ENCODE peak calls at places on chromosome X, in eight cellular contexts. V, G, M, Y, B, H, F and R are unnamed samples.
A peak's percentile ranks its signal among the peaks of the same experiment; 100 is the strongest.

GRCh38 chrX:14354541-14354940 is 174.8 kb upstream of the GLRA2 start:
- DNase-seq in V (no peak), G (no peak), M (no peak), Y (no peak), B (no peak), H (no peak), F (no peak), R (no peak)

GRCh38 chrX:64206556-64207162 is 1.2 kb upstream of the AMER1 start:
- DNase-seq in V (peak; percentile 23), G (peak; percentile 69), M (no peak), Y (no peak), B (no peak), H (peak; percentile 15), F (peak; percentile 10), R (no peak)

GRCh38 chrX:115023139-115023538 is 5.7 kb upstream of the IL13RA2 start:
- DNase-seq in V (no peak), G (no peak), M (peak; percentile 15), Y (no peak), B (no peak), H (no peak), F (no peak), R (no peak)

GRCh38 chrX:44874481-44875184 is 1.6 kb downstream of the KDM6A start:
- DNase-seq in V (peak; percentile 33), G (no peak), M (no peak), Y (peak; percentile 32), B (peak; percentile 31), H (peak; percentile 20), F (peak; percentile 42), R (no peak)

GRCh38 chrX:118726887-118727685 is at the start of gene IL13RA1:
- DNase-seq in V (peak; percentile 73), G (peak; percentile 90), M (peak; percentile 60), Y (peak; percentile 1), B (peak; percentile 36), H (peak; percentile 77), F (peak; percentile 85), R (peak; percentile 93)

GRCh38 chrX:145729635-145730034 is 88.0 kb upstream of the SLITRK2 start:
- DNase-seq in V (no peak), G (no peak), M (no peak), Y (no peak), B (no peak), H (no peak), F (no peak), R (no peak)

GRCh38 chrX:53421125-53421524 is 1.3 kb downstream of the SMC1A start:
- DNase-seq in V (no peak), G (no peak), M (no peak), Y (no peak), B (no peak), H (no peak), F (no peak), R (no peak)

GRCh38 chrX:95290455-95290854 is 1394.2 kb upstream of the DIAPH2 start:
- DNase-seq in V (no peak), G (no peak), M (no peak), Y (no peak), B (no peak), H (no peak), F (no peak), R (no peak)

GRCh38 chrX:72002886-72003285 is 92.2 kb downstream of the NHSL2 start:
- DNase-seq in V (no peak), G (no peak), M (no peak), Y (no peak), B (no peak), H (no peak), F (no peak), R (no peak)

GRCh38 chrX:46547857-46548256 is 2.6 kb upstream of the ZNF674 start:
- DNase-seq in V (no peak), G (no peak), M (peak; percentile 28), Y (no peak), B (no peak), H (no peak), F (no peak), R (no peak)

GRCh38 chrX:123562342-123563146 is 170.3 kb downstream of the THOC2 start:
- DNase-seq in V (no peak), G (peak; percentile 57), M (no peak), Y (no peak), B (no peak), H (no peak), F (no peak), R (no peak)

GRCh38 chrX:85243155-85243554 is 424 bp downstream of the SATL1 start:
- DNase-seq in V (no peak), G (no peak), M (no peak), Y (no peak), B (no peak), H (no peak), F (no peak), R (no peak)

GRCh38 chrX:150227321-150227860 is 135.7 kb upstream of the MAMLD1 start:
- DNase-seq in V (no peak), G (no peak), M (no peak), Y (no peak), B (no peak), H (no peak), F (no peak), R (no peak)
- H3K27ac ChIP-seq in V (no peak overlapping the region), G (no peak overlapping the region), M (no peak overlapping the region), Y (no peak overlapping the region), B (no peak overlapping the region), H (no peak overlapping the region), F (no peak overlapping the region), R (no peak overlapping the region)

DNA sequence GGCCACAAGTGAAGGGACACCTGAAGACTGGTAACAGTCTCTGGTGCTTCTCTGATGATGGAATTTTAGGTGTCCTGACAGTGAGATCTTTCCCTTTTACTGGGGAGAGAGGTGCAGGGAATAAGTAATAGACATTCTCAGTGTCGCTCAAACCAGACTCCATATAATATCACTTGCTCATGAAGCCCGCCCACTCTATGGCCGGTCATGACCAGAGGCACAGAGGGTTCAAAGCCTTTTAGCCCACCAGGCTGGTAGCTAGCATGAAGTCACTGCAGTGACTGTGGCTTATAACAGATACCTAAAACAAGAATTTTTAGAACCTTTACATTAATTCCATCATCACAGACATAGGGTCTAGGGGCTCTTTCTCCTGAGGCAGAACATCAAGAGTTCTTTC is 2.9 kb downstream of the CD40LG start:
- DNase-seq in V (no peak), G (no peak), M (no peak), Y (no peak), B (no peak), H (no peak), F (no peak), R (no peak)
- H3K9me3 ChIP-seq in V (no peaks in the 10 kb centered on the region), G (no peaks in the 10 kb centered on the region), M (no peaks in the 10 kb centered on the region), Y (no peaks in the 10 kb centered on the region), B (no peaks in the 10 kb centered on the region), H (no peaks in the 10 kb centered on the region), F (no peaks in the 10 kb centered on the region), R (no peaks in the 10 kb centered on the region)

GRCh38 chrX:138849521-138849920 is 138.0 kb upstream of the FGF13 start:
- DNase-seq in V (no peak), G (no peak), M (no peak), Y (no peak), B (no peak), H (no peak), F (no peak), R (no peak)

GRCh38 chrX:138845791-138846190 is 134.3 kb upstream of the FGF13 start:
- DNase-seq in V (no peak), G (no peak), M (no peak), Y (no peak), B (no peak), H (no peak), F (no peak), R (no peak)

GRCh38 chrX:138847930-138848329 is 136.4 kb upstream of the FGF13 start:
- DNase-seq in V (no peak), G (no peak), M (no peak), Y (no peak), B (no peak), H (no peak), F (no peak), R (no peak)
- H3K27me3 ChIP-seq in V (no peaks in the 10 kb centered on the region), G (no peaks in the 10 kb centered on the region), M (no peaks in the 10 kb centered on the region), Y (no peaks in the 10 kb centered on the region), B (no peaks in the 10 kb centered on the region), H (no peaks in the 10 kb centered on the region), F (no peaks in the 10 kb centered on the region), R (no peaks in the 10 kb centered on the region)

DNA sequence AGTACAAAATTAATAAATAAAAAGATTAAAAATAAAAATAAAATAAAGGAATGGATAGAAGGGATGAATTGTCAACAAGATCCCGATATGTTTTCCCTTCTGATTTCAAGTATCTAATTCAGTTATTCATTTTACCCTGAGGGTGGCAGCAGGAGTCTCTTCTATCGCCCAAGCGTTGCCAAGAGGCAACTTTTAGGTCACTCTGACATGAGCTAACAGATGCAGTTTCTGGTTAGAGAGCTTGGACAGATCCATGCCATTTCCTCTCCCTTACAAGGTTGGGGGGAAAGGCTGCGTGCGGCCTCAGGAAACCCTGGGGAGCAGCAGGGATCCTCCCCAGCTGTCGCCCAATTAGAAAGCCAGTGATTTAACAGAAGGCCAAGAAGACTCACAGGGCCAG is 35.3 kb upstream of the WAS start:
- DNase-seq in V (peak; percentile 72), G (no peak), M (no peak), Y (peak; percentile 3), B (peak; percentile 22), H (peak; percentile 6), F (peak; percentile 21), R (no peak)
- H3K27ac ChIP-seq in V (no peak overlapping the region), G (no peak overlapping the region), M (no peak overlapping the region), Y (no peak overlapping the region), B (no peak overlapping the region), H (no peak overlapping the region), F (peak overlapping the region; percentile 39), R (no peak overlapping the region)

DNA sequence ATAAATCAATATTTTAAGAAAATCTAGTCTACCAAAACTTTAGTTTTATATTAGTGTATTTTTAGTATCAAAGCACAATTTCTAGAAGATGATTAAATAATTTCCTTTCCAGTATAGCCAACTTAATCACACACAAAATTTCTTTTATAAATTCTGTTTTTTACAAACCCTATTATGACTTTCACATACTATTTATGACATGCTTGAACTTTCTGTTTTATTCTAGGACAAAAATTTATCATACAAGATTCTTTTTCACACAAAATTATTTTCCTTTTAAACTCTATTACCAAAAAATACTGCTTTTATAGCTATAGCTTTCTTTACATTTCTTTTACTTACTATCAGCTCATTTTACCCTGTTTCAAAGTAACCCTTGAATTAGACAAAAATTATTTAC is 149.5 kb downstream of the OR13H1 start:
- DNase-seq in V (no peak), G (no peak), M (no peak), Y (no peak), B (no peak), H (no peak), F (no peak), R (no peak)
- H3K9me3 ChIP-seq in V (no peaks in the 10 kb centered on the region), G (no peaks in the 10 kb centered on the region), M (no peaks in the 10 kb centered on the region), Y (no peaks in the 10 kb centered on the region), B (no peaks in the 10 kb centered on the region), H (no peaks in the 10 kb centered on the region), F (no peaks in the 10 kb centered on the region), R (no peaks in the 10 kb centered on the region)

GRCh38 chrX:31350808-31351074 is 278.9 kb upstream of the FTHL17 start:
- DNase-seq in V (no peak), G (no peak), M (no peak), Y (no peak), B (no peak), H (no peak), F (no peak), R (no peak)

GRCh38 chrX:31355206-31355955 is 283.5 kb upstream of the FTHL17 start:
- DNase-seq in V (no peak), G (no peak), M (no peak), Y (no peak), B (no peak), H (no peak), F (no peak), R (no peak)

GRCh38 chrX:31353095-31353494 is 281.3 kb upstream of the FTHL17 start:
- DNase-seq in V (no peak), G (no peak), M (no peak), Y (no peak), B (no peak), H (no peak), F (no peak), R (no peak)

GRCh38 chrX:31349515-31349914 is 277.7 kb upstream of the FTHL17 start:
- DNase-seq in V (no peak), G (no peak), M (no peak), Y (no peak), B (no peak), H (no peak), F (no peak), R (no peak)
- H3K27me3 ChIP-seq in V (no peaks in the 10 kb centered on the region), G (no peaks in the 10 kb centered on the region), M (no peaks in the 10 kb centered on the region), Y (no peaks in the 10 kb centered on the region), B (no peaks in the 10 kb centered on the region), H (no peaks in the 10 kb centered on the region), F (no peaks in the 10 kb centered on the region), R (no peaks in the 10 kb centered on the region)